ENCODE peak calls at places on chromosomes 6 and 20, in eight cellular contexts. One of them, this sample, is unnamed.

GRCh38 chr6:170143401-170144150 is 147.3 kb downstream of the DLL1 start:
- DNase-seq in adrenal gland: no peak
- DNase-seq in psoas muscle: no peak
- DNase-seq in dorsolateral prefrontal cortex: peak
- DNase-seq in fibroblast of lung: no peak
- DNase-seq in HFF-Myc: no peak
- DNase-seq in left ventricle myocardium inferior: no peak
- DNase-seq in GM23338: no peak
- DNase-seq in this sample: no peak

GRCh38 chr20:37384683-37385174 is 38.8 kb downstream of the SRC start:
- DNase-seq in fibroblast of lung: peak
- DNase-seq in adrenal gland: peak
- DNase-seq in psoas muscle: peak
- DNase-seq in GM23338: peak
- DNase-seq in left ventricle myocardium inferior: peak
- DNase-seq in HFF-Myc: no peak
- DNase-seq in dorsolateral prefrontal cortex: no peak
- DNase-seq in this sample: peak

GRCh38 chr20:13883425-13883824 is 98.6 kb downstream of the NDUFAF5 start:
- DNase-seq in dorsolateral prefrontal cortex: no peak
- DNase-seq in GM23338: no peak
- DNase-seq in HFF-Myc: no peak
- DNase-seq in left ventricle myocardium inferior: no peak
- DNase-seq in adrenal gland: no peak
- DNase-seq in fibroblast of lung: no peak
- DNase-seq in psoas muscle: no peak
- DNase-seq in this sample: no peak

GRCh38 chr6:84551797-84552196 is 212.6 kb downstream of the TBX18 start:
- DNase-seq in HFF-Myc: no peak
- DNase-seq in psoas muscle: no peak
- DNase-seq in GM23338: peak
- DNase-seq in adrenal gland: no peak
- DNase-seq in dorsolateral prefrontal cortex: no peak
- DNase-seq in left ventricle myocardium inferior: no peak
- DNase-seq in fibroblast of lung: no peak
- DNase-seq in this sample: no peak

GRCh38 chr6:1190361-1190760 is 121.5 kb upstream of the FOXQ1 start:
- DNase-seq in adrenal gland: no peak
- DNase-seq in HFF-Myc: peak
- DNase-seq in dorsolateral prefrontal cortex: no peak
- DNase-seq in left ventricle myocardium inferior: no peak
- DNase-seq in fibroblast of lung: peak
- DNase-seq in psoas muscle: no peak
- DNase-seq in GM23338: no peak
- DNase-seq in this sample: peak

GRCh38 chr6:13288481-13288880 is 39.9 kb downstream of the TBC1D7 start:
- DNase-seq in psoas muscle: no peak
- DNase-seq in dorsolateral prefrontal cortex: no peak
- DNase-seq in adrenal gland: no peak
- DNase-seq in GM23338: no peak
- DNase-seq in fibroblast of lung: no peak
- DNase-seq in HFF-Myc: no peak
- DNase-seq in left ventricle myocardium inferior: no peak
- DNase-seq in this sample: no peak

GRCh38 chr6:22717906-22718305 is 148.5 kb downstream of the HDGFL1 start:
- DNase-seq in fibroblast of lung: no peak
- DNase-seq in psoas muscle: no peak
- DNase-seq in left ventricle myocardium inferior: no peak
- DNase-seq in dorsolateral prefrontal cortex: no peak
- DNase-seq in GM23338: no peak
- DNase-seq in adrenal gland: no peak
- DNase-seq in HFF-Myc: no peak
- DNase-seq in this sample: no peak

GRCh38 chr6:73943930-73944652 is 248.1 kb downstream of the CD109 start:
- DNase-seq in adrenal gland: no peak
- DNase-seq in left ventricle myocardium inferior: no peak
- DNase-seq in GM23338: no peak
- DNase-seq in HFF-Myc: no peak
- DNase-seq in fibroblast of lung: no peak
- DNase-seq in psoas muscle: no peak
- DNase-seq in dorsolateral prefrontal cortex: no peak
- DNase-seq in this sample: no peak

GRCh38 chr6:47524136-47524840 is 46.7 kb downstream of the CD2AP start:
- DNase-seq in fibroblast of lung: no peak
- DNase-seq in adrenal gland: no peak
- DNase-seq in left ventricle myocardium inferior: no peak
- DNase-seq in GM23338: peak
- DNase-seq in psoas muscle: no peak
- DNase-seq in HFF-Myc: no peak
- DNase-seq in dorsolateral prefrontal cortex: no peak
- DNase-seq in this sample: no peak

GRCh38 chr6:11804135-11804534 is 25.5 kb upstream of the ADTRP start:
- DNase-seq in dorsolateral prefrontal cortex: no peak
- DNase-seq in adrenal gland: no peak
- DNase-seq in left ventricle myocardium inferior: no peak
- DNase-seq in fibroblast of lung: peak
- DNase-seq in psoas muscle: no peak
- DNase-seq in HFF-Myc: no peak
- DNase-seq in GM23338: no peak
- DNase-seq in this sample: no peak

GRCh38 chr6:128350416-128351254 is 169.8 kb downstream of the PTPRK start:
- DNase-seq in left ventricle myocardium inferior: no peak
- DNase-seq in dorsolateral prefrontal cortex: no peak
- DNase-seq in psoas muscle: no peak
- DNase-seq in GM23338: no peak
- DNase-seq in adrenal gland: no peak
- DNase-seq in fibroblast of lung: no peak
- DNase-seq in HFF-Myc: no peak
- DNase-seq in this sample: peak

GRCh38 chr6:71886184-71887005 is at the start of gene RIMS1:
- DNase-seq in fibroblast of lung: no peak
- DNase-seq in adrenal gland: no peak
- DNase-seq in HFF-Myc: no peak
- DNase-seq in psoas muscle: peak
- DNase-seq in GM23338: peak
- DNase-seq in dorsolateral prefrontal cortex: peak
- DNase-seq in left ventricle myocardium inferior: no peak
- DNase-seq in this sample: no peak

GRCh38 chr6:118134257-118134656 is 227.2 kb downstream of the SLC35F1 start:
- DNase-seq in GM23338: no peak
- DNase-seq in psoas muscle: no peak
- DNase-seq in adrenal gland: no peak
- DNase-seq in fibroblast of lung: peak
- DNase-seq in left ventricle myocardium inferior: no peak
- DNase-seq in dorsolateral prefrontal cortex: no peak
- DNase-seq in HFF-Myc: no peak
- DNase-seq in this sample: no peak

GRCh38 chr6:4803343-4803744 is 27.1 kb downstream of the CDYL start:
- DNase-seq in adrenal gland: peak
- DNase-seq in dorsolateral prefrontal cortex: no peak
- DNase-seq in GM23338: no peak
- DNase-seq in fibroblast of lung: no peak
- DNase-seq in left ventricle myocardium inferior: no peak
- DNase-seq in psoas muscle: no peak
- DNase-seq in HFF-Myc: no peak
- DNase-seq in this sample: no peak

GRCh38 chr20:31684153-31685003 is 38.3 kb downstream of the BCL2L1 start:
- DNase-seq in adrenal gland: no peak
- DNase-seq in HFF-Myc: no peak
- DNase-seq in GM23338: no peak
- DNase-seq in psoas muscle: no peak
- DNase-seq in fibroblast of lung: no peak
- DNase-seq in left ventricle myocardium inferior: no peak
- DNase-seq in dorsolateral prefrontal cortex: peak
- DNase-seq in this sample: no peak
- H3K4me3 ChIP-seq in adrenal gland: no peak
- H3K4me3 ChIP-seq in HFF-Myc: no peak
- H3K4me3 ChIP-seq in GM23338: no peak
- H3K4me3 ChIP-seq in psoas muscle: no peak
- H3K4me3 ChIP-seq in fibroblast of lung: no peak
- H3K4me3 ChIP-seq in left ventricle myocardium inferior: no peak
- H3K4me3 ChIP-seq in dorsolateral prefrontal cortex: no peak
- H3K4me3 ChIP-seq in this sample: no peak

DNA sequence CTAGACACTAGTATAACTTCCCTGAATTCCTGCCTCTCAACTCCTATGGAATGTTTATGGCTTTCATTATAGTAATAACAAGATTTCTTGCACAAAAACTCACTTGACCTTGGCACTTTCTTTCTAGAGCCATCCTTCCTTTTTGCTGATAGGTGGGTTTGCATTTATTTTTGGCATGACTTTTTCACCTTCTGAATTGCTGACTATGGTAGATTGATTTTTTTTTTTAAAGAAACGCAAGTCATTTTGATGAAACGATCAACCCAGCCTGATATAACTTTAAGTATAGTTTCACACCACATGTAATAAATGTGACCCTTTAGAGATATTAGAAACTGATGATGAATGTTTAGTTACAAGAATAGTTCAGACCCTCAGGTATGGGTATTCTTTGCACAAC is 61.8 kb downstream of the BMP6 start:
- DNase-seq in HFF-Myc: no peak
- DNase-seq in fibroblast of lung: no peak
- DNase-seq in psoas muscle: no peak
- DNase-seq in left ventricle myocardium inferior: no peak
- DNase-seq in GM23338: no peak
- DNase-seq in dorsolateral prefrontal cortex: no peak
- DNase-seq in adrenal gland: no peak
- DNase-seq in this sample: no peak
- TF ChIP-seq CTCF in HFF-Myc: no peak
- TF ChIP-seq CTCF in fibroblast of lung: no peak
- TF ChIP-seq CTCF in psoas muscle: no peak
- TF ChIP-seq CTCF in left ventricle myocardium inferior: no peak
- TF ChIP-seq CTCF in GM23338: no peak
- TF ChIP-seq CTCF in dorsolateral prefrontal cortex: no peak
- TF ChIP-seq CTCF in adrenal gland: no peak
- TF ChIP-seq CTCF in this sample: no peak

GRCh38 chr6:111759413-111759835 is 113.8 kb downstream of the FYN start:
- DNase-seq in HFF-Myc: no peak
- DNase-seq in left ventricle myocardium inferior: no peak
- DNase-seq in psoas muscle: no peak
- DNase-seq in dorsolateral prefrontal cortex: no peak
- DNase-seq in fibroblast of lung: no peak
- DNase-seq in adrenal gland: no peak
- DNase-seq in GM23338: no peak
- DNase-seq in this sample: no peak
- H3K4me3 ChIP-seq in HFF-Myc: no peak
- H3K4me3 ChIP-seq in left ventricle myocardium inferior: no peak
- H3K4me3 ChIP-seq in psoas muscle: no peak
- H3K4me3 ChIP-seq in dorsolateral prefrontal cortex: peak
- H3K4me3 ChIP-seq in fibroblast of lung: no peak
- H3K4me3 ChIP-seq in adrenal gland: no peak
- H3K4me3 ChIP-seq in GM23338: no peak
- H3K4me3 ChIP-seq in this sample: no peak

GRCh38 chr20:57711826-57712225 is 2.0 kb upstream of the PMEPA1 start:
- DNase-seq in psoas muscle: no peak
- DNase-seq in fibroblast of lung: no peak
- DNase-seq in left ventricle myocardium inferior: no peak
- DNase-seq in HFF-Myc: no peak
- DNase-seq in adrenal gland: no peak
- DNase-seq in dorsolateral prefrontal cortex: no peak
- DNase-seq in GM23338: no peak
- DNase-seq in this sample: no peak

GRCh38 chr20:57710841-57711240 is 1.0 kb upstream of the PMEPA1 start:
- DNase-seq in dorsolateral prefrontal cortex: no peak
- DNase-seq in HFF-Myc: no peak
- DNase-seq in fibroblast of lung: no peak
- DNase-seq in psoas muscle: no peak
- DNase-seq in GM23338: no peak
- DNase-seq in adrenal gland: no peak
- DNase-seq in left ventricle myocardium inferior: no peak
- DNase-seq in this sample: no peak

GRCh38 chr20:57711311-57711712 is 1.5 kb upstream of the PMEPA1 start:
- DNase-seq in fibroblast of lung: no peak
- DNase-seq in left ventricle myocardium inferior: no peak
- DNase-seq in adrenal gland: no peak
- DNase-seq in psoas muscle: no peak
- DNase-seq in GM23338: no peak
- DNase-seq in dorsolateral prefrontal cortex: no peak
- DNase-seq in HFF-Myc: no peak
- DNase-seq in this sample: peak

GRCh38 chr20:57708694-57709673 is 831 bp downstream of the PMEPA1 start:
- DNase-seq in fibroblast of lung: no peak
- DNase-seq in GM23338: no peak
- DNase-seq in dorsolateral prefrontal cortex: no peak
- DNase-seq in left ventricle myocardium inferior: peak
- DNase-seq in HFF-Myc: no peak
- DNase-seq in adrenal gland: peak
- DNase-seq in psoas muscle: peak
- DNase-seq in this sample: no peak

DNA sequence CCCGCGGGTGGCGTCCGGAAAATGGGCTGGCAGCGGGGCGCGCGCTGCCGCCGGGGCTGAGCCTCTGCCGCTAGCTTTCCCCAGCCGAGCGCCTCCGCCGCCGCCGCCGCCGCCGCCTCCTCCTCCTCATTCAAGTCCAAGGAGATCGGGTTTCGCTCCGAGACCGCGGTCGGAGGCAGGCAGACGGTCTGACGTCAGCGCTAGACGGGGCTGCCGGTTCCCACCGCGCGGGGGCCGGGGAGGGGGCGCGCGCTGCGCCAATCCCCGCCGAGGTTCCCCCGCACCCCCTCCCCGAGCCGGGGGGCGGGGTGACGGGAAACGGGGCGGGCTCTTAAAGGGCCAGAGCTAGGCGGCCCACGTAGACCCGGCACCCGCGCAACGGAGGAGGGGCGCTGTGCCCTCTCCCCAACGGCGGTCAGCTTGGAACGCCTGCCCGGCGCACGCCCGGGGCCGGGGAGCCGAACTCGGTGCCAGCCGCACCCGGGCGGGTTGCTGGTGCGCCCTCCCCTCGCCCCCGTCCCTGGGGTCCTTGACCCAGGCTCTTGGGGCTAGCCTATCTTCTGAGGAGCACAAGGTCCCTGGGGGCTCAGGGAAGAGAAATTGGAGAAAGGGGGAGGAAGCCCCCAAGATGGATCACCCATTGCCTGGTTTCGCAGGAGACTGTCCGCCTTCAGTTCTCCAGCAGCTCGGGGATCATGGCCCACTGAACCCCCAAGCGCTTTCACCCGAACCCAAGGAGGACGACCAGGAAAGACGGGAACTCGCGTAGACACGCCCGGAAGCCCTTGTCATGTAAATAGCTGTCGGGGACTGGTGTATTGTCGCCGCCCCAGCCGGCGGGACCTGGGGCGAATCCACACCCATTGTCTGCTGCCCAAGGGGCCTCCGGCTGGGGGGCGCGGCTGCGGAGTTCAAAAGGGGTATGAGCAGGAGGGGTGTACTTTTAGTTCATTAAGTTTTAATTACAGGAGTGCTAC is at the start of gene PMEPA1:
- DNase-seq in adrenal gland: peak
- DNase-seq in GM23338: peak
- DNase-seq in HFF-Myc: peak
- DNase-seq in fibroblast of lung: peak
- DNase-seq in left ventricle myocardium inferior: peak
- DNase-seq in dorsolateral prefrontal cortex: peak
- DNase-seq in psoas muscle: peak
- DNase-seq in this sample: peak
- TF ChIP-seq CTCF in adrenal gland: no peak
- TF ChIP-seq CTCF in GM23338: no peak
- TF ChIP-seq CTCF in HFF-Myc: no peak
- TF ChIP-seq CTCF in fibroblast of lung: no peak
- TF ChIP-seq CTCF in left ventricle myocardium inferior: no peak
- TF ChIP-seq CTCF in dorsolateral prefrontal cortex: peak
- TF ChIP-seq CTCF in psoas muscle: no peak
- TF ChIP-seq CTCF in this sample: no peak

This sample was measured in epithelial cell of esophagus.